ENCODE peak calls at places on chromosome 5, in four cellular contexts. P, Q, S and X are unnamed samples.

GRCh38 chr5:173452098-173452497 is 123.9 kb upstream of the STC2 start:
- DNase-seq in P (peak; percentile 56), Q (no peak), S (peak; percentile 96), X (no peak)

GRCh38 chr5:851553-851952 is 767 bp upstream of the ZDHHC11 start:
- DNase-seq in P (no peak), Q (no peak), S (no peak), X (no peak)

GRCh38 chr5:73446631-73447233 is 1.8 kb downstream of the FOXD1 start:
- DNase-seq in P (no peak), Q (peak; percentile 31), S (no peak), X (no peak)

GRCh38 chr5:157494178-157494830 is 34.3 kb downstream of the NIPAL4 start:
- DNase-seq in P (no peak), Q (no peak), S (no peak), X (no peak)

GRCh38 chr5:1656271-1656975 is 132.7 kb upstream of the LPCAT1 start:
- DNase-seq in P (no peak), Q (no peak), S (no peak), X (no peak)

GRCh38 chr5:10689391-10690081 is 71.5 kb downstream of the DAP start:
- DNase-seq in P (no peak), Q (no peak), S (peak; percentile 54), X (peak; percentile 70)

GRCh38 chr5:140111043-140111858 is 2.7 kb upstream of the PURA start:
- DNase-seq in P (no peak), Q (no peak), S (no peak), X (no peak)

GRCh38 chr5:33379757-33380156 is 61.0 kb upstream of the TARS1 start:
- DNase-seq in P (no peak), Q (no peak), S (peak; percentile 36), X (peak; percentile 11)

GRCh38 chr5:68279960-68280359 is 64.4 kb downstream of the PIK3R1 start:
- DNase-seq in P (no peak), Q (no peak), S (no peak), X (no peak)

GRCh38 chr5:110623875-110624274 is 102.6 kb downstream of the TMEM232 start:
- DNase-seq in P (peak; percentile 20), Q (no peak), S (no peak), X (no peak)

GRCh38 chr5:116492016-116492623 is 82.5 kb downstream of the SEMA6A start:
- DNase-seq in P (peak; percentile 82), Q (no peak), S (no peak), X (no peak)

GRCh38 chr5:53480474-53481353 is at the start of gene FST:
- DNase-seq in P (no peak), Q (peak; percentile 39), S (no peak), X (no peak)

GRCh38 chr5:83199126-83199525 is 121.8 kb downstream of the XRCC4 start:
- DNase-seq in P (no peak), Q (no peak), S (no peak), X (no peak)

GRCh38 chr5:3794611-3795010 is 199.0 kb downstream of the IRX1 start:
- DNase-seq in P (no peak), Q (no peak), S (no peak), X (no peak)

GRCh38 chr5:127296321-127296720 is 5.7 kb downstream of the MEGF10 start:
- DNase-seq in P (peak; percentile 82), Q (no peak), S (no peak), X (no peak)